ENCODE peak calls at places on chromosomes 6 and 20, in nine cellular contexts. One of them, this sample, is unnamed.

GRCh38 chr6:16414205-16414604 is 175.8 kb downstream of the GMPR start:
- DNase-seq in activated T-cell treated with anti-CD3 and anti-CD28 coated beads for 48 hours: no peak
- DNase-seq in hippocampal formation: no peak
- DNase-seq in transverse colon: no peak
- DNase-seq in amygdala: no peak
- DNase-seq in GM03348: no peak
- DNase-seq in GM12865: peak
- DNase-seq in head of caudate nucleus: no peak
- DNase-seq in right cardiac atrium: no peak
- DNase-seq in this sample: no peak

GRCh38 chr20:17622851-17623508 is 53.1 kb downstream of the DSTN start:
- DNase-seq in activated T-cell treated with anti-CD3 and anti-CD28 coated beads for 48 hours: no peak
- DNase-seq in hippocampal formation: no peak
- DNase-seq in transverse colon: no peak
- DNase-seq in amygdala: no peak
- DNase-seq in GM03348: no peak
- DNase-seq in GM12865: no peak
- DNase-seq in head of caudate nucleus: no peak
- DNase-seq in right cardiac atrium: peak
- DNase-seq in this sample: peak

GRCh38 chr6:33856655-33857054 is 52.9 kb upstream of the MLN start:
- DNase-seq in activated T-cell treated with anti-CD3 and anti-CD28 coated beads for 48 hours: peak
- DNase-seq in hippocampal formation: no peak
- DNase-seq in transverse colon: peak
- DNase-seq in amygdala: no peak
- DNase-seq in GM03348: no peak
- DNase-seq in GM12865: peak
- DNase-seq in head of caudate nucleus: no peak
- DNase-seq in right cardiac atrium: peak
- DNase-seq in this sample: no peak

GRCh38 chr6:6545616-6546317 is 42.8 kb upstream of the LY86 start:
- DNase-seq in activated T-cell treated with anti-CD3 and anti-CD28 coated beads for 48 hours: no peak
- DNase-seq in hippocampal formation: no peak
- DNase-seq in transverse colon: no peak
- DNase-seq in amygdala: no peak
- DNase-seq in GM03348: no peak
- DNase-seq in GM12865: no peak
- DNase-seq in head of caudate nucleus: no peak
- DNase-seq in right cardiac atrium: no peak
- DNase-seq in this sample: no peak

GRCh38 chr20:965956-966355 is 36.2 kb downstream of the RSPO4 start:
- DNase-seq in activated T-cell treated with anti-CD3 and anti-CD28 coated beads for 48 hours: no peak
- DNase-seq in hippocampal formation: peak
- DNase-seq in transverse colon: no peak
- DNase-seq in amygdala: no peak
- DNase-seq in GM03348: no peak
- DNase-seq in GM12865: no peak
- DNase-seq in head of caudate nucleus: no peak
- DNase-seq in right cardiac atrium: no peak
- DNase-seq in this sample: no peak

GRCh38 chr20:32965115-32965514 is 39.1 kb downstream of the SUN5 start:
- DNase-seq in activated T-cell treated with anti-CD3 and anti-CD28 coated beads for 48 hours: no peak
- DNase-seq in hippocampal formation: no peak
- DNase-seq in transverse colon: no peak
- DNase-seq in amygdala: no peak
- DNase-seq in GM03348: no peak
- DNase-seq in GM12865: no peak
- DNase-seq in head of caudate nucleus: no peak
- DNase-seq in right cardiac atrium: no peak
- DNase-seq in this sample: no peak

GRCh38 chr6:137729866-137730629 is 137.0 kb upstream of the TNFAIP3 start:
- DNase-seq in activated T-cell treated with anti-CD3 and anti-CD28 coated beads for 48 hours: no peak
- DNase-seq in hippocampal formation: no peak
- DNase-seq in transverse colon: no peak
- DNase-seq in amygdala: no peak
- DNase-seq in GM03348: peak
- DNase-seq in GM12865: no peak
- DNase-seq in head of caudate nucleus: no peak
- DNase-seq in right cardiac atrium: no peak
- DNase-seq in this sample: no peak

GRCh38 chr6:169868458-169868857 is 117.0 kb downstream of the ERMARD start:
- DNase-seq in activated T-cell treated with anti-CD3 and anti-CD28 coated beads for 48 hours: peak
- DNase-seq in hippocampal formation: no peak
- DNase-seq in transverse colon: peak
- DNase-seq in amygdala: no peak
- DNase-seq in GM03348: no peak
- DNase-seq in GM12865: peak
- DNase-seq in head of caudate nucleus: peak
- DNase-seq in right cardiac atrium: peak
- DNase-seq in this sample: peak

GRCh38 chr20:19947611-19948264 is 69.4 kb upstream of the NAA20 start:
- DNase-seq in activated T-cell treated with anti-CD3 and anti-CD28 coated beads for 48 hours: peak
- DNase-seq in hippocampal formation: no peak
- DNase-seq in transverse colon: no peak
- DNase-seq in amygdala: no peak
- DNase-seq in GM03348: no peak
- DNase-seq in GM12865: peak
- DNase-seq in head of caudate nucleus: no peak
- DNase-seq in right cardiac atrium: no peak
- DNase-seq in this sample: no peak

GRCh38 chr6:143652840-143653239 is 24.9 kb upstream of the PHACTR2 start:
- DNase-seq in activated T-cell treated with anti-CD3 and anti-CD28 coated beads for 48 hours: no peak
- DNase-seq in hippocampal formation: no peak
- DNase-seq in transverse colon: peak
- DNase-seq in amygdala: no peak
- DNase-seq in GM03348: no peak
- DNase-seq in GM12865: no peak
- DNase-seq in head of caudate nucleus: no peak
- DNase-seq in right cardiac atrium: no peak
- DNase-seq in this sample: no peak

GRCh38 chr6:149935246-149935645 is 6.6 kb upstream of the ULBP2 start:
- DNase-seq in activated T-cell treated with anti-CD3 and anti-CD28 coated beads for 48 hours: no peak
- DNase-seq in hippocampal formation: no peak
- DNase-seq in transverse colon: no peak
- DNase-seq in amygdala: no peak
- DNase-seq in GM03348: no peak
- DNase-seq in GM12865: no peak
- DNase-seq in head of caudate nucleus: no peak
- DNase-seq in right cardiac atrium: no peak
- DNase-seq in this sample: no peak

GRCh38 chr20:24987244-24987643 is 5.3 kb downstream of the APMAP start:
- DNase-seq in activated T-cell treated with anti-CD3 and anti-CD28 coated beads for 48 hours: no peak
- DNase-seq in hippocampal formation: no peak
- DNase-seq in transverse colon: no peak
- DNase-seq in amygdala: no peak
- DNase-seq in GM03348: no peak
- DNase-seq in GM12865: no peak
- DNase-seq in head of caudate nucleus: no peak
- DNase-seq in right cardiac atrium: no peak
- DNase-seq in this sample: no peak

GRCh38 chr6:6699741-6700367 is 111.3 kb downstream of the LY86 start:
- DNase-seq in activated T-cell treated with anti-CD3 and anti-CD28 coated beads for 48 hours: no peak
- DNase-seq in hippocampal formation: peak
- DNase-seq in transverse colon: peak
- DNase-seq in amygdala: peak
- DNase-seq in GM03348: peak
- DNase-seq in GM12865: no peak
- DNase-seq in head of caudate nucleus: peak
- DNase-seq in right cardiac atrium: peak
- DNase-seq in this sample: no peak

GRCh38 chr6:1745814-1746213 is 136.1 kb downstream of the FOXC1 start:
- DNase-seq in activated T-cell treated with anti-CD3 and anti-CD28 coated beads for 48 hours: no peak
- DNase-seq in hippocampal formation: no peak
- DNase-seq in transverse colon: no peak
- DNase-seq in amygdala: no peak
- DNase-seq in GM03348: no peak
- DNase-seq in GM12865: no peak
- DNase-seq in head of caudate nucleus: no peak
- DNase-seq in right cardiac atrium: peak
- DNase-seq in this sample: no peak

GRCh38 chr20:22716824-22717351 is 132.5 kb upstream of the FOXA2 start:
- DNase-seq in activated T-cell treated with anti-CD3 and anti-CD28 coated beads for 48 hours: no peak
- DNase-seq in hippocampal formation: no peak
- DNase-seq in transverse colon: no peak
- DNase-seq in amygdala: no peak
- DNase-seq in GM03348: no peak
- DNase-seq in GM12865: no peak
- DNase-seq in head of caudate nucleus: no peak
- DNase-seq in right cardiac atrium: no peak
- DNase-seq in this sample: no peak

GRCh38 chr20:62267543-62267942 is 29.2 kb downstream of the OSBPL2 start:
- DNase-seq in activated T-cell treated with anti-CD3 and anti-CD28 coated beads for 48 hours: no peak
- DNase-seq in hippocampal formation: no peak
- DNase-seq in transverse colon: no peak
- DNase-seq in amygdala: no peak
- DNase-seq in GM03348: no peak
- DNase-seq in GM12865: no peak
- DNase-seq in head of caudate nucleus: peak
- DNase-seq in right cardiac atrium: no peak
- DNase-seq in this sample: no peak

GRCh38 chr20:56780266-56780665 is 151.2 kb downstream of the TFAP2C start:
- DNase-seq in activated T-cell treated with anti-CD3 and anti-CD28 coated beads for 48 hours: no peak
- DNase-seq in hippocampal formation: no peak
- DNase-seq in transverse colon: no peak
- DNase-seq in amygdala: no peak
- DNase-seq in GM03348: no peak
- DNase-seq in GM12865: no peak
- DNase-seq in head of caudate nucleus: no peak
- DNase-seq in right cardiac atrium: no peak
- DNase-seq in this sample: no peak

GRCh38 chr6:132511159-132511835 is 1.6 kb downstream of the STX7 start:
- DNase-seq in activated T-cell treated with anti-CD3 and anti-CD28 coated beads for 48 hours: no peak
- DNase-seq in hippocampal formation: no peak
- DNase-seq in transverse colon: peak
- DNase-seq in amygdala: no peak
- DNase-seq in GM03348: no peak
- DNase-seq in GM12865: peak
- DNase-seq in head of caudate nucleus: no peak
- DNase-seq in right cardiac atrium: no peak
- DNase-seq in this sample: no peak

GRCh38 chr6:133855994-133856393 is 32.9 kb upstream of the TCF21 start:
- DNase-seq in activated T-cell treated with anti-CD3 and anti-CD28 coated beads for 48 hours: no peak
- DNase-seq in hippocampal formation: no peak
- DNase-seq in transverse colon: no peak
- DNase-seq in amygdala: no peak
- DNase-seq in GM03348: no peak
- DNase-seq in GM12865: no peak
- DNase-seq in head of caudate nucleus: no peak
- DNase-seq in right cardiac atrium: no peak
- DNase-seq in this sample: no peak

GRCh38 chr6:140276719-140277118 is 902.3 kb upstream of the CITED2 start:
- DNase-seq in activated T-cell treated with anti-CD3 and anti-CD28 coated beads for 48 hours: no peak
- DNase-seq in hippocampal formation: no peak
- DNase-seq in transverse colon: no peak
- DNase-seq in amygdala: no peak
- DNase-seq in GM03348: no peak
- DNase-seq in GM12865: no peak
- DNase-seq in head of caudate nucleus: no peak
- DNase-seq in right cardiac atrium: no peak
- DNase-seq in this sample: no peak

GRCh38 chr20:4513720-4514119 is 208.0 kb upstream of the PRND start:
- DNase-seq in activated T-cell treated with anti-CD3 and anti-CD28 coated beads for 48 hours: no peak
- DNase-seq in hippocampal formation: no peak
- DNase-seq in transverse colon: no peak
- DNase-seq in amygdala: no peak
- DNase-seq in GM03348: no peak
- DNase-seq in GM12865: no peak
- DNase-seq in head of caudate nucleus: no peak
- DNase-seq in right cardiac atrium: no peak
- DNase-seq in this sample: no peak

This sample was measured in mesenteric fat pad.